ENCODE peak calls at places on chromosomes 1 and 21, in seven cellular contexts. N is stimulated activated CD8-positive, alpha-beta memory T cell treated with anti-CD3 and anti-CD28 coated beads, Interleukin-7, amount 100 ng/mL, for 24 hours; O is GM04504; E is RPMI7951; I is HTR-8/SVneo; P is neural crest cell; D is fibroblast of pulmonary artery. U is an unnamed sample.

GRCh38 chr1:162873671-162874666 is 13.0 kb upstream of the CCDC190 start:
- DNase-seq in N (no peak), O (no peak), E (peak), I (no peak), P (no peak), D (peak), U (no peak)

GRCh38 chr1:85062425-85063026 is 14.2 kb upstream of the MCOLN3 start:
- DNase-seq in N (no peak), O (no peak), E (no peak), I (no peak), P (no peak), D (no peak), U (peak)

GRCh38 chr21:16082038-16082816 is 352.4 kb downstream of the USP25 start:
- DNase-seq in N (no peak), O (no peak), E (no peak), I (no peak), P (no peak), D (peak), U (no peak)

GRCh38 chr1:201539561-201540404 is 856 bp downstream of the NAV1 start:
- DNase-seq in N (no peak), O (no peak), E (peak), I (no peak), P (peak), D (peak), U (no peak)

GRCh38 chr21:41971891-41972290 is 18.1 kb upstream of the C2CD2 start:
- DNase-seq in N (no peak), O (no peak), E (no peak), I (no peak), P (no peak), D (no peak), U (no peak)

GRCh38 chr1:161691846-161692245 is 15.2 kb upstream of the FCRLA start:
- DNase-seq in N (no peak), O (no peak), E (no peak), I (no peak), P (no peak), D (no peak), U (peak)

GRCh38 chr1:154574715-154575114 is 7.1 kb downstream of the CHRNB2 start:
- DNase-seq in N (no peak), O (peak), E (peak), I (no peak), P (no peak), D (peak), U (no peak)

GRCh38 chr1:241470908-241471610 is 48.5 kb downstream of the FH start:
- DNase-seq in N (no peak), O (no peak), E (no peak), I (no peak), P (no peak), D (no peak), U (no peak)

GRCh38 chr1:239795289-239795688 is 296.4 kb upstream of the FMN2 start:
- DNase-seq in N (no peak), O (no peak), E (no peak), I (no peak), P (no peak), D (no peak), U (no peak)

GRCh38 chr1:165456861-165457260 is 11.9 kb upstream of the RXRG start:
- DNase-seq in N (no peak), O (no peak), E (no peak), I (no peak), P (no peak), D (no peak), U (no peak)

GRCh38 chr1:175097361-175097760 is 29.7 kb downstream of the TNN start:
- DNase-seq in N (no peak), O (no peak), E (no peak), I (no peak), P (no peak), D (no peak), U (no peak)

GRCh38 chr1:150362721-150363425 is 1.1 kb upstream of the RPRD2 start:
- DNase-seq in N (no peak), O (no peak), E (peak), I (no peak), P (no peak), D (no peak), U (no peak)

GRCh38 chr21:41112740-41113692 is 54.9 kb upstream of the BACE2 start:
- DNase-seq in N (no peak), O (peak), E (peak), I (peak), P (no peak), D (peak), U (no peak)

GRCh38 chr1:206463137-206463536 is 7.1 kb upstream of the IKBKE start:
- DNase-seq in N (no peak), O (no peak), E (no peak), I (no peak), P (no peak), D (no peak), U (no peak)

GRCh38 chr1:17550684-17551584 is 11.4 kb downstream of the ARHGEF10L start:
- DNase-seq in N (no peak), O (no peak), E (no peak), I (no peak), P (no peak), D (no peak), U (no peak)

GRCh38 chr21:41367598-41368360 is 6.0 kb downstream of the MX2 start:
- DNase-seq in N (no peak), O (no peak), E (no peak), I (no peak), P (no peak), D (no peak), U (no peak)

GRCh38 chr1:206721454-206721853 is 36.7 kb downstream of the MAPKAPK2 start:
- DNase-seq in N (no peak), O (no peak), E (no peak), I (no peak), P (no peak), D (no peak), U (no peak)

GRCh38 chr1:212791261-212791675 is 309 bp downstream of the NSL1 start:
- DNase-seq in N (no peak), O (peak), E (peak), I (peak), P (no peak), D (peak), U (peak)

GRCh38 chr1:88318746-88319145 is 365.3 kb upstream of the PKN2 start:
- DNase-seq in N (no peak), O (no peak), E (no peak), I (no peak), P (no peak), D (no peak), U (no peak)

GRCh38 chr1:1199141-1199960 is 7.0 kb downstream of the TNFRSF18 start:
- DNase-seq in N (no peak), O (no peak), E (no peak), I (no peak), P (no peak), D (no peak), U (no peak)

GRCh38 chr1:84936116-84936810 is 43.3 kb upstream of the LPAR3 start:
- DNase-seq in N (no peak), O (peak), E (peak), I (peak), P (peak), D (peak), U (peak)

GRCh38 chr1:228015276-228016180 is 8.7 kb downstream of the WNT3A start:
- DNase-seq in N (no peak), O (peak), E (peak), I (peak), P (no peak), D (peak), U (peak)

GRCh38 chr1:33072707-33073106 is 8.2 kb upstream of the AZIN2 start:
- DNase-seq in N (no peak), O (no peak), E (peak), I (no peak), P (no peak), D (no peak), U (no peak)

GRCh38 chr1:174315239-174315638 is 132.5 kb upstream of the GPR52 start:
- DNase-seq in N (no peak), O (no peak), E (no peak), I (no peak), P (no peak), D (no peak), U (no peak)

GRCh38 chr1:241608379-241609033 is 31.7 kb downstream of the CHML start:
- DNase-seq in N (no peak), O (no peak), E (peak), I (no peak), P (no peak), D (peak), U (peak)

GRCh38 chr1:49252917-49253316 is 476.2 kb upstream of the BEND5 start:
- DNase-seq in N (no peak), O (no peak), E (no peak), I (no peak), P (no peak), D (no peak), U (no peak)

GRCh38 chr1:167332503-167332902 is 111.8 kb downstream of the POU2F1 start:
- DNase-seq in N (no peak), O (no peak), E (no peak), I (no peak), P (no peak), D (peak), U (peak)

GRCh38 chr1:29777522-29777921 is 541.2 kb downstream of the PTPRU start:
- DNase-seq in N (no peak), O (no peak), E (no peak), I (no peak), P (no peak), D (no peak), U (no peak)

GRCh38 chr1:28865997-28866650 is 48.2 kb upstream of the EPB41 start:
- DNase-seq in N (no peak), O (no peak), E (no peak), I (no peak), P (no peak), D (no peak), U (no peak)

GRCh38 chr1:163074004-163074403 is 4.8 kb downstream of the RGS4 start:
- DNase-seq in N (no peak), O (no peak), E (no peak), I (no peak), P (no peak), D (no peak), U (no peak)

GRCh38 chr21:42056996-42057689 is 14.0 kb upstream of the UMODL1 start:
- DNase-seq in N (no peak), O (peak), E (peak), I (no peak), P (no peak), D (peak), U (peak)

GRCh38 chr1:80531182-80531581 is 1269.6 kb upstream of the ADGRL2 start:
- DNase-seq in N (no peak), O (no peak), E (no peak), I (no peak), P (no peak), D (peak), U (no peak)

GRCh38 chr1:244435562-244436205 is 16.0 kb downstream of the ADSS2 start:
- DNase-seq in N (no peak), O (peak), E (peak), I (no peak), P (no peak), D (peak), U (no peak)

GRCh38 chr1:12087797-12088314 is 24.8 kb downstream of the TNFRSF8 start:
- DNase-seq in N (no peak), O (no peak), E (no peak), I (no peak), P (no peak), D (no peak), U (no peak)

GRCh38 chr1:76668046-76668445 is 199.2 kb upstream of the ST6GALNAC5 start:
- DNase-seq in N (no peak), O (no peak), E (no peak), I (no peak), P (no peak), D (no peak), U (no peak)

GRCh38 chr1:209585672-209586071 is 2.2 kb downstream of the CAMK1G start:
- DNase-seq in N (no peak), O (no peak), E (peak), I (no peak), P (peak), D (peak), U (peak)